ENCODE peak calls at places on chromosomes 7 and 10, in six cellular contexts. One of them, this sample, is unnamed.

GRCh38 chr7:106313456-106313891 is 28.7 kb upstream of the NAMPT start:
- DNase-seq in cardiac fibroblast: peak
- DNase-seq in ACHN: peak
- DNase-seq in NCI-H2081: no peak
- DNase-seq in MG63: peak
- DNase-seq in Kasumi-1: peak
- DNase-seq in this sample: peak

GRCh38 chr7:134660961-134661376 is 14.3 kb downstream of the BPGM start:
- DNase-seq in cardiac fibroblast: peak
- DNase-seq in ACHN: no peak
- DNase-seq in NCI-H2081: no peak
- DNase-seq in MG63: peak
- DNase-seq in Kasumi-1: no peak
- DNase-seq in this sample: peak

GRCh38 chr7:134468475-134468874 is 9.6 kb upstream of the AKR1B1 start:
- DNase-seq in cardiac fibroblast: no peak
- DNase-seq in ACHN: no peak
- DNase-seq in NCI-H2081: no peak
- DNase-seq in MG63: no peak
- DNase-seq in Kasumi-1: no peak
- DNase-seq in this sample: no peak

GRCh38 chr7:87231715-87232114 is 12.2 kb upstream of the TMEM243 start:
- DNase-seq in cardiac fibroblast: no peak
- DNase-seq in ACHN: no peak
- DNase-seq in NCI-H2081: no peak
- DNase-seq in MG63: peak
- DNase-seq in Kasumi-1: no peak
- DNase-seq in this sample: no peak

GRCh38 chr10:70474780-70475179 is 3.8 kb upstream of the PALD1 start:
- DNase-seq in cardiac fibroblast: no peak
- DNase-seq in ACHN: no peak
- DNase-seq in NCI-H2081: no peak
- DNase-seq in MG63: no peak
- DNase-seq in Kasumi-1: no peak
- DNase-seq in this sample: no peak

GRCh38 chr10:105699504-105699903 is 1058.4 kb downstream of the SORCS3 start:
- DNase-seq in cardiac fibroblast: no peak
- DNase-seq in ACHN: no peak
- DNase-seq in NCI-H2081: no peak
- DNase-seq in MG63: no peak
- DNase-seq in Kasumi-1: no peak
- DNase-seq in this sample: no peak

GRCh38 chr7:155466814-155467675 is 9.1 kb downstream of the EN2 start:
- DNase-seq in cardiac fibroblast: no peak
- DNase-seq in ACHN: peak
- DNase-seq in NCI-H2081: peak
- DNase-seq in MG63: no peak
- DNase-seq in Kasumi-1: no peak
- DNase-seq in this sample: peak

GRCh38 chr7:24963218-24963617 is 16.8 kb downstream of the OSBPL3 start:
- DNase-seq in cardiac fibroblast: peak
- DNase-seq in ACHN: peak
- DNase-seq in NCI-H2081: no peak
- DNase-seq in MG63: peak
- DNase-seq in Kasumi-1: peak
- DNase-seq in this sample: peak

GRCh38 chr10:82150123-82150900 is 275.3 kb downstream of the NRG3 start:
- DNase-seq in cardiac fibroblast: peak
- DNase-seq in ACHN: peak
- DNase-seq in NCI-H2081: peak
- DNase-seq in MG63: peak
- DNase-seq in Kasumi-1: no peak
- DNase-seq in this sample: no peak

GRCh38 chr10:56116684-56117083 is 244.4 kb downstream of the ZWINT start:
- DNase-seq in cardiac fibroblast: no peak
- DNase-seq in ACHN: peak
- DNase-seq in NCI-H2081: no peak
- DNase-seq in MG63: no peak
- DNase-seq in Kasumi-1: peak
- DNase-seq in this sample: no peak

GRCh38 chr7:85068796-85069195 is 118.1 kb downstream of the SEMA3D start:
- DNase-seq in cardiac fibroblast: peak
- DNase-seq in ACHN: no peak
- DNase-seq in NCI-H2081: no peak
- DNase-seq in MG63: no peak
- DNase-seq in Kasumi-1: no peak
- DNase-seq in this sample: peak

GRCh38 chr10:50322075-50322474 is 70.8 kb upstream of the ASAH2 start:
- DNase-seq in cardiac fibroblast: peak
- DNase-seq in ACHN: no peak
- DNase-seq in NCI-H2081: no peak
- DNase-seq in MG63: no peak
- DNase-seq in Kasumi-1: no peak
- DNase-seq in this sample: peak

GRCh38 chr10:97018251-97019212 is 167.2 kb downstream of the SLIT1 start:
- DNase-seq in cardiac fibroblast: no peak
- DNase-seq in ACHN: no peak
- DNase-seq in NCI-H2081: no peak
- DNase-seq in MG63: no peak
- DNase-seq in Kasumi-1: no peak
- DNase-seq in this sample: no peak

GRCh38 chr7:158057446-158057845 is 530.2 kb downstream of the PTPRN2 start:
- DNase-seq in cardiac fibroblast: no peak
- DNase-seq in ACHN: no peak
- DNase-seq in NCI-H2081: no peak
- DNase-seq in MG63: no peak
- DNase-seq in Kasumi-1: no peak
- DNase-seq in this sample: no peak

GRCh38 chr7:155509025-155509724 is 37.2 kb downstream of the CNPY1 start:
- DNase-seq in cardiac fibroblast: no peak
- DNase-seq in ACHN: no peak
- DNase-seq in NCI-H2081: no peak
- DNase-seq in MG63: no peak
- DNase-seq in Kasumi-1: no peak
- DNase-seq in this sample: peak

GRCh38 chr7:34756025-34756437 is 98.0 kb downstream of the NPSR1 start:
- DNase-seq in cardiac fibroblast: no peak
- DNase-seq in ACHN: peak
- DNase-seq in NCI-H2081: peak
- DNase-seq in MG63: no peak
- DNase-seq in Kasumi-1: no peak
- DNase-seq in this sample: peak

GRCh38 chr10:128952856-128953255 is 514.2 kb upstream of the MGMT start:
- DNase-seq in cardiac fibroblast: no peak
- DNase-seq in ACHN: no peak
- DNase-seq in NCI-H2081: no peak
- DNase-seq in MG63: no peak
- DNase-seq in Kasumi-1: no peak
- DNase-seq in this sample: no peak